ENCODE peak calls at places on chromosomes 7 and 10, in nine cellular contexts. T, P, V, N, W, I, Y, G and D are unnamed samples.
A peak's percentile ranks its signal among the peaks of the same experiment; 100 is the strongest.

GRCh38 chr10:46314046-46314445 is 27.2 kb downstream of the ANTXRL start:
- DNase-seq in T (no peak), P (peak; percentile 5), V (no peak), N (peak; percentile 56), W (peak; percentile 18), I (no peak), Y (no peak), G (no peak), D (no peak)

GRCh38 chr10:29555091-29555745 is 79.6 kb downstream of the SVIL start:
- DNase-seq in T (no peak), P (no peak), V (no peak), N (no peak), W (no peak), I (no peak), Y (no peak), G (no peak), D (no peak)

GRCh38 chr7:102425639-102426267 is 7.6 kb upstream of the ORAI2 start:
- DNase-seq in T (no peak), P (peak; percentile 87), V (no peak), N (peak; percentile 75), W (peak; percentile 54), I (no peak), Y (peak; percentile 45), G (no peak), D (no peak)

GRCh38 chr7:44678468-44679179 is 70.0 kb upstream of the ZMIZ2 start:
- DNase-seq in T (no peak), P (no peak), V (peak; percentile 92), N (peak; percentile 51), W (no peak), I (no peak), Y (peak; percentile 58), G (peak; percentile 53), D (no peak)

GRCh38 chr10:25557136-25557535 is 376.9 kb upstream of the MYO3A start:
- DNase-seq in T (no peak), P (no peak), V (peak; percentile 61), N (no peak), W (no peak), I (no peak), Y (no peak), G (no peak), D (no peak)

GRCh38 chr10:20852303-20852702 is 44.8 kb downstream of the NEBL start:
- DNase-seq in T (no peak), P (no peak), V (no peak), N (no peak), W (no peak), I (no peak), Y (no peak), G (no peak), D (no peak)

GRCh38 chr7:40675741-40676140 is 540.9 kb downstream of the SUGCT start:
- DNase-seq in T (no peak), P (no peak), V (no peak), N (no peak), W (no peak), I (no peak), Y (no peak), G (peak; percentile 47), D (no peak)

GRCh38 chr10:75244487-75245353 is 9.0 kb upstream of the COMTD1 start:
- DNase-seq in T (no peak), P (no peak), V (no peak), N (peak; percentile 55), W (no peak), I (peak; percentile 60), Y (no peak), G (no peak), D (no peak)

GRCh38 chr10:50272531-50272930 is 21.2 kb upstream of the ASAH2 start:
- DNase-seq in T (no peak), P (no peak), V (no peak), N (no peak), W (no peak), I (no peak), Y (no peak), G (no peak), D (no peak)

GRCh38 chr10:110629680-110630191 is 14.4 kb upstream of the RBM20 start:
- DNase-seq in T (no peak), P (no peak), V (no peak), N (no peak), W (no peak), I (peak; percentile 31), Y (no peak), G (peak; percentile 90), D (no peak)

GRCh38 chr10:110628161-110628560 is 16.0 kb upstream of the RBM20 start:
- DNase-seq in T (no peak), P (no peak), V (no peak), N (no peak), W (no peak), I (no peak), Y (no peak), G (no peak), D (no peak)

GRCh38 chr10:110625951-110626855 is 17.9 kb upstream of the RBM20 start:
- DNase-seq in T (no peak), P (no peak), V (no peak), N (no peak), W (no peak), I (no peak), Y (no peak), G (no peak), D (no peak)

GRCh38 chr10:110620108-110620719 is 23.9 kb upstream of the RBM20 start:
- DNase-seq in T (no peak), P (no peak), V (no peak), N (no peak), W (no peak), I (no peak), Y (no peak), G (no peak), D (no peak)

GRCh38 chr10:110625356-110625894 is 18.7 kb upstream of the RBM20 start:
- DNase-seq in T (no peak), P (no peak), V (no peak), N (no peak), W (no peak), I (no peak), Y (no peak), G (no peak), D (no peak)
- TF ChIP-seq CTCF in T (no peak), P (no peak), V (no peak), N (no peak), W (no peak), I (no peak), Y (no peak), G (no peak), D (no peak)

DNA sequence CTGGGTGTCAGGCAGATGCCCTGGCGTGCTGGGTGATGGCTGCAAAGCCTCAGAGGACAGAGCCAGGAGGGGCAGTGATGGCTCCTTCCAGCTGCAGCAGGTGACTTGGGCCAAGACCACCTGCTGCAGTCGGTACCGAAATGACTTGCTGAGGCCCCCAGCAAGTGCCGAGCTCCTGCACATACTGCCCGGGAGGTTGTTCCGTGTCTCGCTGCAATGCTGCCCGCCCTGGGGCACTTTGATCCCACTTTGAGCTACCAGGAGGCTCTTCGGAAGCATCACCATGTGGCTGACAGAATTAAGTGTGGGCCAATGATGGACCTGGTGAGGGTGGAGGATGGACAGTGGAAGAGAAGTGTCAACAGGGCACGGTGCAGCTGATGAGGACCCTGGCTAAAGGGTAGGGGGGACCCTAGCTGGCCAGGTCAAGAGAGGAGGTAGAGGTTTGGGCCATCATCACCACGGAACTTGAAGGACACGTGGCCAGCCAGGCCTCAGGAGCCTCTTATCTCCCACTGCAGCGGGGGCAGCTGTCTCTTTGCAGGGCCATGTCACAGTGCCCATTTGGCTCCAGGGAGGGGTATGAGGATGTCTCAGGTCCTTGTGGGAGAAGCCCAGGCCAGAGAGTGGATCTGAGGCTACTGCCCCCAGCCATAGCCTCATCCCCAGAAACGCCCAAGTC is 51.1 kb upstream of the NANOS1 start:
- DNase-seq in T (no peak), P (no peak), V (no peak), N (no peak), W (peak; percentile 22), I (no peak), Y (no peak), G (no peak), D (no peak)
- TF ChIP-seq CTCF in T (no peak), P (no peak), V (no peak), N (no peak), W (no peak), I (no peak), Y (no peak), G (no peak), D (no peak)

GRCh38 chr7:100040575-100040974 is 9.0 kb upstream of the ZSCAN21 start:
- DNase-seq in T (no peak), P (no peak), V (no peak), N (no peak), W (no peak), I (no peak), Y (no peak), G (no peak), D (no peak)

GRCh38 chr7:100048680-100049079 is 894 bp upstream of the ZSCAN21 start:
- DNase-seq in T (no peak), P (no peak), V (no peak), N (no peak), W (no peak), I (no peak), Y (no peak), G (no peak), D (no peak)

GRCh38 chr7:100049441-100050291 is at the start of gene ZSCAN21:
- DNase-seq in T (peak; percentile 90), P (peak; percentile 84), V (peak; percentile 88), N (peak; percentile 90), W (peak; percentile 87), I (peak; percentile 77), Y (peak; percentile 89), G (peak; percentile 36), D (peak; percentile 76)

DNA sequence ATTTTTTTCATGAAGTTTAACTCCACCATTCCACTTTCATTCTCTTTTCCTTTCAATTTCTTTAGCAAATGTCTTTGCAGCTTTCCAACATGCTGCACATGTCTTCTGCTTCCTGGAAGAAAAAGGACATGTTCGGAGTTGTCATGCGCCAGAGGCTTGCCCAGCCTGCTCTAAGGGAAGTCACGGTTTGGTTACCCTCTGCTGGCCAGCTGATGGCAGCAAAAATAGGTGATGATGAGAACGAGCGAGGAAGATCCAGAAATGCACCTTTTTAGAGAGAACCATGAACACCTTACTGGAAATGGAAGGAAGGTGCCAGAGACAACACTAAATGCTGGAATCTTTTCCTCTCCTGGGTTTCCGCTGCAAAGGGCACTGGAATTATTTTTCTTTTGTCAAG is 4.9 kb upstream of the ZSCAN21 start:
- DNase-seq in T (no peak), P (no peak), V (no peak), N (no peak), W (no peak), I (peak; percentile 79), Y (no peak), G (no peak), D (no peak)
- TF ChIP-seq CTCF in T (no peak), P (no peak), V (no peak), N (no peak), W (no peak), I (peak; percentile 75), Y (no peak), G (peak; percentile 71), D (no peak)

DNA sequence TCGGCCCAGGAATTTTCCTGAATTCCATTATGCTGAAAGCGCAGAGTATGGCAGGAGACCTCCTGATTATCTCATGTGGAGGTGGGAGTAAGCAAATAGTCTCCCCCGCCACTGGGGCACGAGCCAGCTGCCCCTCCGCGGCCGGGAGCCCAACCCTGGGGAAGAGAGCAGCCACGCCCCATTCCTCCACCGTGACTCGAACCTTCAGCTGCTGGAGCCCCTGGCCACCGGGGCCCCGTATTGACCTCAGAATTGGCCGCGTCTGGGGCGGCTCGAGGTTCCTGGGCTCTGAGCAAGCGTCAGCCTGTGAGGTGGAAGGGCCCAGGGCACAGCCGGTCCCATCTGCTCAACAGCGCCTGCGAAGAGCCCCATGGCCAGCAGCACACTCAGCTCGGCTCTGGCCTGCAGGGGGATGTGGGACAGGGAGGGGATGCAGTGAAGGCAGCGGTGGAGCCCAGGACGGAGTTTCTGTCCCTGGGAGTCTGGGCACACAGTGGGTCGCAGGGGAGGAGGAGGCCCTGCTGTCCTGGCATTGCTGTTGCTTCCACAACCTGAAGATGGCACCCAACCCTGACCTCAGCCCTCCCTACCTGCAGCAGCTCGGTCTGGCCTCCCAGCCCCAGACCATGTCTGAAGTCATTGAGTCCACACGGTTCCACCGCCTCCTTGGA is 97.8 kb downstream of the CHST15 start:
- DNase-seq in T (no peak), P (peak; percentile 11), V (peak; percentile 87), N (peak; percentile 73), W (peak; percentile 91), I (no peak), Y (peak; percentile 39), G (peak; percentile 83), D (peak; percentile 51)
- TF ChIP-seq CTCF in T (peak; percentile 7), P (no peak), V (peak; percentile 49), N (peak; percentile 32), W (peak; percentile 77), I (peak; percentile 48), Y (peak; percentile 42), G (peak; percentile 75), D (no peak)